ENCODE peak calls at places on chromosomes 6 and 20, in seven cellular contexts. One of them, this sample, is unnamed.
A peak's percentile ranks its signal among the peaks of the same experiment; 100 is the strongest.

GRCh38 chr20:22582960-22583772 is 1.2 kb downstream of the FOXA2 start:
- DNase-seq in H1: no peak
- DNase-seq in endothelial cell of umbilical vein: no peak
- DNase-seq in PC-3: peak; percentile 17
- DNase-seq in K562: no peak
- DNase-seq in PC-9: no peak
- DNase-seq in HCT116: no peak
- DNase-seq in this sample: no peak

GRCh38 chr6:12882761-12883290 is 166.3 kb downstream of the PHACTR1 start:
- DNase-seq in H1: no peak
- DNase-seq in endothelial cell of umbilical vein: no peak
- DNase-seq in PC-3: no peak
- DNase-seq in K562: no peak
- DNase-seq in PC-9: no peak
- DNase-seq in HCT116: no peak
- DNase-seq in this sample: no peak

GRCh38 chr6:43016935-43017334 is 2.9 kb downstream of the KLHDC3 start:
- DNase-seq in H1: no peak
- DNase-seq in endothelial cell of umbilical vein: no peak
- DNase-seq in PC-3: no peak
- DNase-seq in K562: no peak
- DNase-seq in PC-9: no peak
- DNase-seq in HCT116: no peak
- DNase-seq in this sample: no peak

GRCh38 chr20:60857708-60858107 is 394.4 kb upstream of the CDH4 start:
- DNase-seq in H1: no peak
- DNase-seq in endothelial cell of umbilical vein: no peak
- DNase-seq in PC-3: no peak
- DNase-seq in K562: no peak
- DNase-seq in PC-9: no peak
- DNase-seq in HCT116: no peak
- DNase-seq in this sample: no peak

GRCh38 chr20:2750343-2751251 is 49.8 kb downstream of the CPXM1 start:
- DNase-seq in H1: no peak
- DNase-seq in endothelial cell of umbilical vein: peak; percentile 7
- DNase-seq in PC-3: peak; percentile 44
- DNase-seq in K562: peak; percentile 40
- DNase-seq in PC-9: no peak
- DNase-seq in HCT116: no peak
- DNase-seq in this sample: no peak

GRCh38 chr6:87180105-87180504 is 24.7 kb downstream of the ZNF292 start:
- DNase-seq in H1: no peak
- DNase-seq in endothelial cell of umbilical vein: no peak
- DNase-seq in PC-3: no peak
- DNase-seq in K562: no peak
- DNase-seq in PC-9: no peak
- DNase-seq in HCT116: no peak
- DNase-seq in this sample: no peak

GRCh38 chr20:57545927-57546662 is 14.8 kb upstream of the PCK1 start:
- DNase-seq in H1: no peak
- DNase-seq in endothelial cell of umbilical vein: no peak
- DNase-seq in PC-3: no peak
- DNase-seq in K562: no peak
- DNase-seq in PC-9: no peak
- DNase-seq in HCT116: no peak
- DNase-seq in this sample: no peak

GRCh38 chr6:148423133-148423532 is 80.5 kb downstream of the SASH1 start:
- DNase-seq in H1: no peak
- DNase-seq in endothelial cell of umbilical vein: no peak
- DNase-seq in PC-3: no peak
- DNase-seq in K562: no peak
- DNase-seq in PC-9: no peak
- DNase-seq in HCT116: no peak
- DNase-seq in this sample: no peak

GRCh38 chr6:105453968-105454367 is 51.1 kb upstream of the PREP start:
- DNase-seq in H1: no peak
- DNase-seq in endothelial cell of umbilical vein: no peak
- DNase-seq in PC-3: no peak
- DNase-seq in K562: no peak
- DNase-seq in PC-9: no peak
- DNase-seq in HCT116: no peak
- DNase-seq in this sample: no peak

GRCh38 chr6:109238405-109238804 is 143.1 kb downstream of the CEP57L1 start:
- DNase-seq in H1: no peak
- DNase-seq in endothelial cell of umbilical vein: no peak
- DNase-seq in PC-3: no peak
- DNase-seq in K562: no peak
- DNase-seq in PC-9: no peak
- DNase-seq in HCT116: no peak
- DNase-seq in this sample: no peak

GRCh38 chr6:145267076-145267867 is 468.0 kb downstream of the EPM2A start:
- DNase-seq in H1: no peak
- DNase-seq in endothelial cell of umbilical vein: no peak
- DNase-seq in PC-3: peak; percentile 60
- DNase-seq in K562: no peak
- DNase-seq in PC-9: no peak
- DNase-seq in HCT116: no peak
- DNase-seq in this sample: no peak

GRCh38 chr6:113476937-113477839 is 380.0 kb upstream of the MARCKS start:
- DNase-seq in H1: no peak
- DNase-seq in endothelial cell of umbilical vein: no peak
- DNase-seq in PC-3: peak; percentile 4
- DNase-seq in K562: no peak
- DNase-seq in PC-9: no peak
- DNase-seq in HCT116: no peak
- DNase-seq in this sample: no peak

GRCh38 chr6:70669133-70669532 is 1.4 kb downstream of the SMAP1 start:
- DNase-seq in H1: no peak
- DNase-seq in endothelial cell of umbilical vein: no peak
- DNase-seq in PC-3: peak; percentile 68
- DNase-seq in K562: no peak
- DNase-seq in PC-9: no peak
- DNase-seq in HCT116: no peak
- DNase-seq in this sample: no peak

GRCh38 chr20:36606171-36607116 is 865 bp downstream of the RAB5IF start:
- DNase-seq in H1: no peak
- DNase-seq in endothelial cell of umbilical vein: peak; percentile 23
- DNase-seq in PC-3: peak; percentile 32
- DNase-seq in K562: no peak
- DNase-seq in PC-9: peak; percentile 56
- DNase-seq in HCT116: no peak
- DNase-seq in this sample: no peak

GRCh38 chr6:99458319-99458718 is 33.2 kb upstream of the PNISR start:
- DNase-seq in H1: no peak
- DNase-seq in endothelial cell of umbilical vein: peak; percentile 6
- DNase-seq in PC-3: peak; percentile 60
- DNase-seq in K562: peak; percentile 18
- DNase-seq in PC-9: no peak
- DNase-seq in HCT116: peak; percentile 45
- DNase-seq in this sample: peak; percentile 7

GRCh38 chr6:170006524-170007467 is 255.4 kb downstream of the ERMARD start:
- DNase-seq in H1: peak; percentile 82
- DNase-seq in endothelial cell of umbilical vein: no peak
- DNase-seq in PC-3: no peak
- DNase-seq in K562: no peak
- DNase-seq in PC-9: no peak
- DNase-seq in HCT116: no peak
- DNase-seq in this sample: no peak

DNA sequence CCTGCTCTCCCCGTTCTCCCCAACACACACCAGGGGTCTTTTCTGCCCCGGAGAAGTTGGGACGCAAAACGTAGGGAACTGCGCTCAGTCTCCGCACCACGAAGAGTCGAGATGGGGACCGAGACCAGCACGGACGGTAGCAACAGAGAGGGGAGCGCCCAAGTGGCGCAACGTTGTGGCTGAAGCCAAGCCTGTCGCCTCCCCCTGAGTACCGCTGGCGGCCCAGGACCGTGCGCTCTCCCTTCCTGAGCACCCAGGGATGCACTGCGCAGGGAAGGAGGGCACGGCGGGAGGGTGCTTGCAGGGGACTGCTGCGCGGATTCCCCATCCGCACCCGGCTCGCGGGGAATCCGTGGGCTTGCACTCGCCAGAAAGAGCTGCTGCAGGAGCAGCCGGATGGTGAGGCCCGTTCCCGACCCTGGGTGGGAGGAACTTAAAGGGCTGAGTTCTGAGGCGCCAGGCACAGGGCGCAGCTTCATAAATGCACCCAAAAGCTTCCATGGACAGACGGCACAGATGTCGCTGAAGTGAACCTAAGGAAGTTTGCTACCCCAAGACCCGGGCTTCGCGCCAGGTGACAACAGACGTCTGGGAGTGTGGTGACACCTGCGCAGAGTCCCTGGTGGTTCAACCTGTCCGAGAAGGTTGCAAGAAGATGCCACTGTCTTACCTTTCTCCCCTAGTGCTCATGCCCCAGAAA is 178.7 kb downstream of the TBXT start:
- DNase-seq in H1: no peak
- DNase-seq in endothelial cell of umbilical vein: no peak
- DNase-seq in PC-3: no peak
- DNase-seq in K562: no peak
- DNase-seq in PC-9: no peak
- DNase-seq in HCT116: no peak
- DNase-seq in this sample: no peak
- TF ChIP-seq EZH2 in H1: peak; percentile 89
- TF ChIP-seq EZH2 in endothelial cell of umbilical vein: no peak
- TF ChIP-seq EZH2 in PC-3: no peak
- TF ChIP-seq EZH2 in K562: no peak
- TF ChIP-seq EZH2 in PC-9: no peak
- TF ChIP-seq EZH2 in HCT116: no peak
- TF ChIP-seq EZH2 in this sample: no peak

DNA sequence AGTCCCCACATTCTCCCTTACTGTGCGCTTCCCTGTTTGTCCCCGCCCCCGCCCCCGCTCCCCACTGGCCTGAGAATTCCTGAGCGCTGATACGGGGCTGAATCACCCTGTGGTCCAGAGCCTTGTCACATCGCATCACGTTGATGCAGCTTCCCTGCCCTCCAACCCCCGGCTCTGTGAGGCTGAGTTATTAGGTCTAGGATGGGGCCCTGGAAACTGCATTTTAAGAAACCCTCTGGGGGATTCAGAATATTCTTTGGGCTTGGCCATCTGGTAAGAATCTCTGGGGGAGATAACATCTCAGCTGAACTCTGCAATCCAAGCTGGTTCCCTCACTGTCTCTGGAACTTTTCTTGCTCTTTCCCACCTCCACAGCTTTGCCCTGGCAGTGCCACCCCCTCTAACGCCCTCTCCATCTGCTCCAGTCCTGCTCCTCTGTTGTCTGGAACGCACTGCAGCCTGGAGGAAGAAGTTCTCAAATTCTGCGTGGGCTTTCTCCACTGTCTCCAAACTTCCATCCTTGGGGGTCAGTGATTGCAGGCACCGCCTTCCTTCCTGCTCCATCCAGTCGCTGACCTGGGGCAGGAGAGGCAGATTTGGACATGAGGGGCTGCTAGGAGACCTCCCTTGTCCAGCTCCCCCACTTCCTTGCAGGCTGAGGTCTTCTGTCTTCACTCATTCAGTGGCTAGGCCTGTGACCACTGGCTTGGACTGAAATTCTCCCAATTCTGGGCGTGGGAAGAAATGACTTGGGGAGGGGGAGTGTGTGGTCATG is 42.6 kb downstream of the KIAA1755 start:
- DNase-seq in H1: peak; percentile 25
- DNase-seq in endothelial cell of umbilical vein: peak; percentile 57
- DNase-seq in PC-3: peak; percentile 93
- DNase-seq in K562: peak; percentile 55
- DNase-seq in PC-9: peak; percentile 78
- DNase-seq in HCT116: peak; percentile 36
- DNase-seq in this sample: peak; percentile 60
- TF ChIP-seq CTCF in H1: no peak
- TF ChIP-seq CTCF in endothelial cell of umbilical vein: no peak
- TF ChIP-seq CTCF in PC-3: no peak
- TF ChIP-seq CTCF in K562: no peak
- TF ChIP-seq CTCF in PC-9: no peak
- TF ChIP-seq CTCF in HCT116: no peak
- TF ChIP-seq CTCF in this sample: no peak

GRCh38 chr6:33719326-33719987 is 8.0 kb upstream of the UQCC2 start:
- DNase-seq in H1: no peak
- DNase-seq in endothelial cell of umbilical vein: no peak
- DNase-seq in PC-3: no peak
- DNase-seq in K562: no peak
- DNase-seq in PC-9: no peak
- DNase-seq in HCT116: no peak
- DNase-seq in this sample: no peak
- TF ChIP-seq EZH2 in H1: no peak
- TF ChIP-seq EZH2 in endothelial cell of umbilical vein: no peak
- TF ChIP-seq EZH2 in PC-3: no peak
- TF ChIP-seq EZH2 in K562: no peak
- TF ChIP-seq EZH2 in PC-9: no peak
- TF ChIP-seq EZH2 in HCT116: no peak
- TF ChIP-seq EZH2 in this sample: no peak

DNA sequence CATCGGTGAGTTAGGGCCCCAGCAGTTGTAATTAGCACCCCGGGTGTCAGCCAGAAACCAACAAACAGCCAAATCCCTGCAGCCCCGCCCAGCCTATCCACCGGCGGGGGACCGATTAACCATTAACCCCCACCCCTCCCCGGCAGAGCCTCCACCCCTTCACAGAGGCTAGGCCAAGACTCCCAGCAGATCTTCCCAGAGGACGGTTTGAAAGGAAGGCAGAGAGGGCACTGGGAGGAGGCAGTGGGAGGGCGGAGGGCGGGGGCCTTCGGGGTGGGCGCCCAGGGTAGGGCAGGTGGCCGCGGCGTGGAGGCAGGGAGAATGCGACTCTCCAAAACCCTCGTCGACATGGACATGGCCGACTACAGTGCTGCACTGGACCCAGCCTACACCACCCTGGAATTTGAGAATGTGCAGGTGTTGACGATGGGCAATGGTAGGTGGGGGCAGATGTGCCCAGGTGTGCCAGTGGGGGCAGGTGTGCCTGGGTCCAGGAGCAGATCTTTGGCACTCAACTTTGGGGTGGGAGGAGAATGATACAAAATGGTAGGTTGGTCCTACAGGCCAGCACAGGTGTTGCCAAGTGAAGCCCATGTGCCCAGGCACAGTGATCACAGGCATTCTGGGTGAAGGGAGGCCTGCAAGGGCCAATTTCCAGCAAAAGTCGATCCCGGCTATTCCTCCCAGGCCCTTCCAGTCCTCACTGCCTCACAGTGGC is 45.7 kb downstream of the HNF4A start:
- DNase-seq in H1: no peak
- DNase-seq in endothelial cell of umbilical vein: no peak
- DNase-seq in PC-3: no peak
- DNase-seq in K562: peak; percentile 35
- DNase-seq in PC-9: no peak
- DNase-seq in HCT116: no peak
- DNase-seq in this sample: no peak
- TF ChIP-seq CTCF in H1: no peak
- TF ChIP-seq CTCF in endothelial cell of umbilical vein: no peak
- TF ChIP-seq CTCF in PC-3: no peak
- TF ChIP-seq CTCF in K562: no peak
- TF ChIP-seq CTCF in PC-9: no peak
- TF ChIP-seq CTCF in HCT116: no peak
- TF ChIP-seq CTCF in this sample: no peak